ENCODE peak calls at places on chromosome 14, in eight cellular contexts. O is GM06990; H is AG09309; F is fibroblast of villous mesenchyme; R is GM13977; K is CD8-positive, alpha-beta T cell; X is tibial nerve; B is lower leg skin. W is an unnamed sample.

GRCh38 chr14:54465654-54466053 is 23.1 kb downstream of the GMFB start:
- DNase-seq in F (no peak), R (no peak), H (no peak), K (no peak), O (no peak), X (no peak), B (no peak), W (no peak)

GRCh38 chr14:28494196-28494595 is 272.4 kb upstream of the FOXG1 start:
- DNase-seq in X (no peak), O (no peak), F (no peak), B (no peak), K (no peak), R (no peak), H (no peak), W (no peak)

GRCh38 chr14:47442206-47442605 is 233.2 kb downstream of the MDGA2 start:
- DNase-seq in B (no peak), R (no peak), X (no peak), F (no peak), H (no peak), O (no peak), K (no peak), W (no peak)

GRCh38 chr14:60648169-60648933 is 926 bp downstream of the SIX1 start:
- DNase-seq in O (peak), B (no peak), R (peak), X (no peak), F (no peak), H (no peak), K (no peak), W (no peak)

GRCh38 chr14:59336078-59336477 is 129.1 kb downstream of the GPR135 start:
- DNase-seq in B (no peak), O (no peak), R (no peak), F (no peak), K (no peak), H (no peak), X (no peak), W (no peak)

GRCh38 chr14:105974902-105975301 is 448.5 kb downstream of the TMEM121 start:
- DNase-seq in K (peak), R (peak), O (no peak), F (no peak), H (no peak), B (no peak), X (no peak), W (no peak)

GRCh38 chr14:80456200-80456599 is 244.9 kb upstream of the DIO2 start:
- DNase-seq in B (no peak), K (no peak), F (peak), O (no peak), R (no peak), H (peak), X (no peak), W (no peak)

GRCh38 chr14:32408018-32408417 is 78.9 kb downstream of the AKAP6 start:
- DNase-seq in R (no peak), K (no peak), H (no peak), F (no peak), X (peak), O (no peak), B (no peak), W (no peak)

GRCh38 chr14:51818748-51819386 is 41.5 kb upstream of the GNG2 start:
- DNase-seq in O (no peak), K (no peak), F (no peak), R (no peak), X (no peak), B (no peak), H (no peak), W (no peak)

GRCh38 chr14:85122690-85123089 is 407.3 kb upstream of the FLRT2 start:
- DNase-seq in H (peak), O (no peak), R (no peak), F (peak), X (no peak), B (no peak), K (no peak), W (no peak)

GRCh38 chr14:38210168-38210567 is 2.5 kb downstream of the SSTR1 start:
- DNase-seq in O (no peak), F (peak), H (peak), R (no peak), X (no peak), B (no peak), K (no peak), W (no peak)

GRCh38 chr14:72948481-72949138 is 22.3 kb downstream of the DCAF4 start:
- DNase-seq in K (peak), X (peak), O (no peak), F (peak), B (peak), H (peak), R (peak), W (no peak)

GRCh38 chr14:25007832-25008231 is 42.1 kb downstream of the STXBP6 start:
- DNase-seq in F (no peak), H (no peak), R (no peak), O (no peak), B (no peak), X (no peak), K (no peak), W (no peak)

GRCh38 chr14:71238835-71239234 is 331.6 kb downstream of the PCNX1 start:
- DNase-seq in X (no peak), K (no peak), R (no peak), B (no peak), O (no peak), F (no peak), H (no peak), W (no peak)

GRCh38 chr14:54697806-54698205 is 130.9 kb downstream of the SAMD4A start:
- DNase-seq in F (no peak), K (no peak), X (no peak), B (no peak), O (no peak), H (no peak), R (no peak), W (no peak)

GRCh38 chr14:49623941-49624806 is 3.6 kb downstream of the MGAT2 start:
- DNase-seq in X (no peak), F (no peak), H (no peak), K (no peak), B (no peak), O (peak), R (peak), W (no peak)

GRCh38 chr14:104656014-104656714 is 33.3 kb upstream of the INF2 start:
- DNase-seq in X (no peak), B (no peak), O (peak), H (no peak), K (no peak), F (no peak), R (no peak), W (no peak)

GRCh38 chr14:28635387-28635786 is 131.2 kb upstream of the FOXG1 start:
- DNase-seq in H (no peak), B (no peak), F (peak), K (no peak), X (peak), R (peak), O (peak), W (no peak)

GRCh38 chr14:33592298-33592697 is 358.6 kb downstream of the EGLN3 start:
- DNase-seq in F (peak), O (no peak), B (no peak), X (no peak), H (no peak), K (no peak), R (no peak), W (no peak)

GRCh38 chr14:33934043-33934750 is 16.7 kb downstream of the EGLN3 start:
- DNase-seq in F (no peak), X (no peak), K (no peak), O (no peak), H (no peak), R (no peak), B (no peak), W (no peak)

GRCh38 chr14:65413739-65414045 is 1.2 kb downstream of the FUT8 start:
- DNase-seq in O (no peak), R (no peak), H (no peak), X (peak), K (no peak), F (no peak), B (no peak), W (no peak)

GRCh38 chr14:28603606-28604005 is 163.0 kb upstream of the FOXG1 start:
- DNase-seq in R (no peak), B (no peak), H (no peak), O (no peak), F (no peak), X (no peak), K (no peak), W (no peak)

GRCh38 chr14:104978774-104979691 is 859 bp upstream of the AHNAK2 start:
- DNase-seq in O (no peak), F (no peak), B (no peak), K (no peak), R (no peak), X (no peak), H (no peak), W (peak)

GRCh38 chr14:45041641-45042040 is 42.3 kb upstream of the PRPF39 start:
- DNase-seq in K (no peak), O (no peak), F (no peak), B (no peak), R (no peak), X (no peak), H (no peak), W (no peak)

GRCh38 chr14:65565948-65566347 is 153.4 kb downstream of the FUT8 start:
- DNase-seq in X (no peak), R (no peak), O (no peak), F (no peak), H (no peak), B (no peak), K (no peak), W (no peak)

GRCh38 chr14:27725482-27725881 is 1041.1 kb upstream of the FOXG1 start:
- DNase-seq in O (no peak), R (no peak), K (no peak), B (no peak), X (no peak), H (no peak), F (no peak), W (no peak)

GRCh38 chr14:61178226-61179060 is 102.7 kb downstream of the TMEM30B start:
- DNase-seq in K (no peak), H (peak), R (no peak), X (no peak), F (peak), O (peak), B (no peak), W (no peak)

GRCh38 chr14:38405851-38406630 is 150.1 kb upstream of the CLEC14A start:
- DNase-seq in F (peak), R (no peak), K (no peak), O (no peak), H (peak), X (no peak), B (no peak), W (no peak)

GRCh38 chr14:65414961-65415589 is 2.5 kb downstream of the FUT8 start:
- DNase-seq in O (no peak), B (no peak), F (peak), R (no peak), X (peak), H (no peak), K (no peak), W (no peak)

GRCh38 chr14:66009104-66009503 is 477.1 kb upstream of the CCDC196 start:
- DNase-seq in B (no peak), F (peak), H (peak), X (no peak), O (no peak), K (no peak), R (no peak), W (no peak)

GRCh38 chr14:50308363-50308762 is 3.7 kb downstream of the L2HGDH start:
- DNase-seq in K (no peak), R (no peak), X (no peak), O (no peak), F (peak), H (no peak), B (no peak), W (no peak)

GRCh38 chr14:67532998-67533753 is at the start of gene PLEKHH1:
- DNase-seq in F (peak), H (no peak), O (peak), R (peak), K (peak), X (peak), B (peak), W (no peak)

GRCh38 chr14:77707355-77707723 is 484 bp downstream of the ALKBH1 start:
- DNase-seq in K (no peak), O (no peak), X (peak), H (peak), F (peak), R (peak), B (peak), W (peak)

GRCh38 chr14:31420013-31420318 is 384 bp downstream of the HEATR5A start:
- DNase-seq in O (peak), K (peak), B (no peak), F (no peak), X (peak), H (no peak), R (peak), W (peak)

GRCh38 chr14:40463886-40464285 is 1031.7 kb upstream of the FBXO33 start:
- DNase-seq in K (no peak), B (no peak), R (no peak), X (no peak), H (no peak), F (no peak), O (no peak), W (no peak)

GRCh38 chr14:36768638-36769337 is 107.1 kb downstream of the PAX9 start:
- DNase-seq in O (no peak), K (no peak), H (no peak), F (no peak), R (no peak), X (no peak), B (no peak), W (no peak)

GRCh38 chr14:92959761-92960680 is 37.1 kb downstream of the CHGA start:
- DNase-seq in B (no peak), H (no peak), K (no peak), R (no peak), X (no peak), O (no peak), F (no peak), W (no peak)

GRCh38 chr14:24051789-24052655 is at the start of gene CARMIL3:
- DNase-seq in X (no peak), O (peak), K (peak), H (no peak), F (peak), R (peak), B (no peak), W (peak)

DNA sequence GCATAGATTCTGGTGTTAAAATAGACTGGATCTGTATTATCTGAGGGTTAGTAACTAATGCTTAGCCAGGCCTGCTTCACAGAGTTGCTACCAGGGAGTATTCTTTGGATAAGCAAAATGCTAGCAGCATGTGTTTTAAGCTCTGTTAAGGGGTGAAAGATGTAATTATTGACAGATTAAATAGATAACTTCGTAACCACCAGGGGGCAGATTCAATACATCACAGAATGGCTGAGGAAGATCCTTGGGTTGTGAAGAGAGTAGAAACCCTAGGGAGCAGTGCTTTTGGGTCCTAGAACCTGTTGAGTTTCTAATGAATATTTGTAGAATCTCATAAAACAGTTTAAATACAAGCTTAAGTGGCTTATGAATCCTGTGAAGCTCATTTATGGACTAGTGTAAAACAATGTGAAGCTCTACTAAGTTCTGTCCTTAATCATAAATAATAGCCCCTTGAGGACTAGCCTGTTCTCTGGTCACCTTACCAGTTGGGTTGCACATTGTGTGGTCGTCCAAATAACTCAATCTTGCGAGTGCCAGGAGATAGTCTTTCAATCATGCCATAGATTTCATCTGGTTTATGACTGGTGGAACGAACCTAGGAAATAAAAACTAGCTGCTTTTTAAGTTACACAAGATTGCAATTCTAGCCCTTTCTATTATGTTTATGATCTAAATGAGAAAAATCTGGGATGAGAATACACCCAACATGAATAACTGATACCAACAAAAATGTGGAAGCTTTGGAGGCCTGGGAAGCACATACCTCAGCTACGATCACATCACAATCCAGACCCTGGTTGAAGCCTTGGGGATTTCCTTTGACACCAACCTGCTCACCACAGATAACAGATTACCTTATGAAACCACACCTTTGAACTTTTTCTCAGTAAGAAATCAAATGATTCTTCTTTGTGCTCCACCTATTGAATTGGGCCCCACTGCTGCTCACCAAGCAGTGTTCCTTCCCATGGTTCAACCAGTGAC is 12.3 kb downstream of the METTL3 start:
- DNase-seq in H (no peak), R (peak), F (peak), O (no peak), B (no peak), K (no peak), X (peak), W (no peak)
- TF ChIP-seq CTCF in H (peak), R (peak), F (peak), O (peak), B (no peak), K (peak), X (no peak), W (peak)

GRCh38 chr14:69288001-69288771 is 28.2 kb downstream of the GALNT16 start:
- DNase-seq in H (peak), O (no peak), K (no peak), X (peak), F (peak), B (no peak), R (no peak), W (no peak)
- TF ChIP-seq CTCF in H (peak), O (peak), K (no peak), X (no peak), F (peak), B (no peak), R (no peak), W (peak)

DNA sequence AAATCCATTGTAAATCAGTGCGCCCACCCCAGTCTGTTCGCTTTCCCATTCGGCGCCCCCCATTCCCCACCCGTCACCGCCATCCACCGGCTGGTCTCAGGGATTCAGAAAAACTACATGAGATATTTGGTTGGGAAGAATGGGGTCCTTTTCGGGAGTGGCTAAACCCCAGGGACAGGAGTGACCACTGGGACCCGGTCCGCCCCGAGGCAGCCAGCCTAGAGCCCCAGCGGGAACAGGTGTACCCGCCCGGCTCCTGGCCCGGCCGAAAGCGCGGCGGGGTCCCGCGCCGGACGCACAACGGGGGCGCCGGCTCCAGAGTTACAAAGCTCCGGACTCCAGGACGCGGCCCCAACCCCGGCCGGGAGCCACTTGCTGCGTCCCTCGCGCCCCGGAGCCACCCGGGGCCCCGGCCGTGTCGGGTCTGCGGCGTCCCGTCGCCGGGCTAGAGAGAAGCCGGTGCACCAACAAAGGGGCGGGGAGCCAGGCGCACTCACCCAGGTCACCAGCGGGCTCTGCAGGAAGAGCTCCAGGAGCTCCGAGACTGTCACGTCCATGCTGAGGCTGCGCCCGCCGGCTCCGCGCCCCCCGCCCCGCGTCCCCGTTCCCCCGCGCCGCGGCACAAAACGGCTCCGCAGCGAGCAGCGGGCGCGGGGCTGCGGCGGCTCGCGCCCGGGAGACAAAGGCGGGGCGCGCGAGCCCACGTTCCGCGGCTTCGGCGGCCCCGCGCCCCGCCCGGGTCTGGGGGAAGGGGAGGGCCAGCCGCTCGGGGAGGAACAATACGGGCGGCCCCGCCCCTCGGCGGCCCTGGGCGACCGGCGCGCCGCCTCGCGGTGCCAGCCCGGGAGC is at the start of gene CCDC88C:
- DNase-seq in R (peak), X (no peak), B (no peak), H (no peak), F (peak), O (peak), K (peak), W (peak)
- TF ChIP-seq CTCF in R (peak), X (no peak), B (no peak), H (no peak), F (no peak), O (no peak), K (no peak), W (no peak)

DNA sequence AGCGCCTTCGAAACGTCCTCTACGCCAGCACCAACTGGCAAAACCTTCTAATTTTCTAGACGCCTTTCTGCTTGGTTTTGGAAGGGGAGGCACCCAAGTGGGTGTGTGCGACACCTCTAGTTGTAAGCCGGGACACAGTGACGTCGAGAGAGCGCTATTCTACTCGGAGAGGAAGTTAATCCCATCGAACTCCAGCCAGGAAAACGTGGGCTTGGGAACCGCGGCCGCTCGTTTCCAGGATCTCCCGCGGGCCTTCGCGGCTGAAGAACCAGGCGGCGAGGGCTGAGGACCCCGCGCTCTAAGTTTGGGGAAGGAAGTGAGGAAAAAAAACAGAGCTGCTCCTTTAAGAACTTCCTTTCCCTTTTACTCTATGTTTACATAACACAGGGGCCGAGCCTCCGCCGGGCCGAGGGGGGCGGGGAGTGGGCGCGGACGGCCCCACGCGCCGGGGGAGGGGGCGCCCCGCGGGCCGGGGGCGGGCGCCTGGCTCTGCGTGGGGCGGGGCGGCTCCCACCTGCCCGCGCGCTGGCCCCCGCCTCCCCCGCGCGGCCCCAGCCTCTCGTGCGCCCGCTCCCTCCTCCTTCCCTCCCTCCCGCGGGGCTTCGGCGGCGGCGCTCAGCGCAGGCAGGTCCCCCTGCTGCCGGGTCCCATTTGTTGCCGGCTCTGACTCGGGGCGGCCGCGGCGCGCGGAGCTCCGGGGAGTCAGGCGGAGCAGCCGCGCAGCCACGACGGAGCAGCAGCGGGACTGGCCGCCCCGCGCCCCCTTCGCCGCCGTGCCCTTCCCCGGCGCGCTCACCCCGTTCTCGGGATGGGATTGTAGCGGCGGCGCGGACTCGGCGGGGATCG is at the start of gene PELI2:
- DNase-seq in H (no peak), O (peak), B (peak), X (peak), K (peak), R (peak), F (peak), W (peak)
- TF ChIP-seq CTCF in H (peak), O (no peak), B (no peak), X (no peak), K (no peak), R (peak), F (peak), W (no peak)

W was measured in CD14-positive monocyte.